ENCODE peak calls at places on chromosomes 5 and 9, in four cellular contexts. One of them, this sample, is unnamed.

GRCh38 chr9:698276-698675 is 143.2 kb upstream of the DMRT1 start:
- DNase-seq in kidney epithelial cell: no peak
- DNase-seq in left lung: no peak
- DNase-seq in sigmoid colon: no peak
- DNase-seq in this sample: no peak

GRCh38 chr9:118640836-118641557 is 728.2 kb downstream of the BRINP1 start:
- DNase-seq in kidney epithelial cell: peak; percentile 9
- DNase-seq in left lung: no peak
- DNase-seq in sigmoid colon: no peak
- DNase-seq in this sample: no peak

GRCh38 chr9:2758162-2758950 is 41.0 kb downstream of the KCNV2 start:
- DNase-seq in left lung: no peak
- DNase-seq in sigmoid colon: no peak
- DNase-seq in kidney epithelial cell: no peak
- DNase-seq in this sample: peak; percentile 26

GRCh38 chr5:140324834-140325195 is 21.6 kb downstream of the HBEGF start:
- DNase-seq in sigmoid colon: no peak
- DNase-seq in left lung: no peak
- DNase-seq in kidney epithelial cell: no peak
- DNase-seq in this sample: no peak

GRCh38 chr5:176590035-176590729 is 19.8 kb downstream of the GPRIN1 start:
- DNase-seq in kidney epithelial cell: no peak
- DNase-seq in sigmoid colon: no peak
- DNase-seq in left lung: no peak
- DNase-seq in this sample: no peak

GRCh38 chr9:21801683-21802417 is 586 bp upstream of the MTAP start:
- DNase-seq in left lung: peak; percentile 77
- DNase-seq in sigmoid colon: peak; percentile 92
- DNase-seq in kidney epithelial cell: no peak
- DNase-seq in this sample: peak; percentile 76

GRCh38 chr5:150436141-150436680 is 13.3 kb downstream of the RPS14 start:
- DNase-seq in sigmoid colon: peak; percentile 94
- DNase-seq in kidney epithelial cell: no peak
- DNase-seq in left lung: peak; percentile 88
- DNase-seq in this sample: peak; percentile 36

GRCh38 chr9:74952281-74953151 is at the start of gene C9orf40:
- DNase-seq in kidney epithelial cell: peak; percentile 26
- DNase-seq in sigmoid colon: peak; percentile 93
- DNase-seq in left lung: peak; percentile 93
- DNase-seq in this sample: peak; percentile 46

GRCh38 chr5:15785636-15786035 is 285.7 kb downstream of the FBXL7 start:
- DNase-seq in kidney epithelial cell: no peak
- DNase-seq in sigmoid colon: no peak
- DNase-seq in left lung: no peak
- DNase-seq in this sample: no peak

GRCh38 chr5:68041293-68041692 is 174.3 kb upstream of the PIK3R1 start:
- DNase-seq in sigmoid colon: no peak
- DNase-seq in kidney epithelial cell: no peak
- DNase-seq in left lung: peak; percentile 36
- DNase-seq in this sample: no peak

GRCh38 chr9:92617195-92617813 is 52.6 kb downstream of the IPPK start:
- DNase-seq in kidney epithelial cell: no peak
- DNase-seq in sigmoid colon: peak; percentile 61
- DNase-seq in left lung: no peak
- DNase-seq in this sample: no peak

GRCh38 chr5:173835662-173836061 is 52.5 kb upstream of the CPEB4 start:
- DNase-seq in left lung: no peak
- DNase-seq in kidney epithelial cell: no peak
- DNase-seq in sigmoid colon: no peak
- DNase-seq in this sample: no peak

GRCh38 chr5:72355706-72356299 is 35.6 kb downstream of the PTCD2 start:
- DNase-seq in kidney epithelial cell: no peak
- DNase-seq in left lung: no peak
- DNase-seq in sigmoid colon: no peak
- DNase-seq in this sample: no peak

GRCh38 chr5:38994329-38994927 is 79.8 kb downstream of the RICTOR start:
- DNase-seq in sigmoid colon: no peak
- DNase-seq in kidney epithelial cell: peak; percentile 39
- DNase-seq in left lung: no peak
- DNase-seq in this sample: peak; percentile 33

GRCh38 chr9:33375841-33376321 is 26.5 kb downstream of the AQP7 start:
- DNase-seq in left lung: no peak
- DNase-seq in sigmoid colon: no peak
- DNase-seq in kidney epithelial cell: no peak
- DNase-seq in this sample: no peak

GRCh38 chr5:28084069-28084468 is 1045.7 kb upstream of the CDH9 start:
- DNase-seq in sigmoid colon: no peak
- DNase-seq in left lung: no peak
- DNase-seq in kidney epithelial cell: no peak
- DNase-seq in this sample: no peak

GRCh38 chr9:33172256-33172678 is 5.1 kb upstream of the B4GALT1 start:
- DNase-seq in left lung: no peak
- DNase-seq in kidney epithelial cell: no peak
- DNase-seq in sigmoid colon: no peak
- DNase-seq in this sample: no peak

GRCh38 chr9:114250235-114250568 is 72.7 kb upstream of the ORM1 start:
- DNase-seq in left lung: peak; percentile 75
- DNase-seq in kidney epithelial cell: no peak
- DNase-seq in sigmoid colon: peak; percentile 93
- DNase-seq in this sample: no peak
- H3K4me3 ChIP-seq in left lung: no peak overlapping the region
- H3K4me3 ChIP-seq in kidney epithelial cell: no peak overlapping the region
- H3K4me3 ChIP-seq in sigmoid colon: no peak overlapping the region
- H3K4me3 ChIP-seq in this sample: no peak overlapping the region

DNA sequence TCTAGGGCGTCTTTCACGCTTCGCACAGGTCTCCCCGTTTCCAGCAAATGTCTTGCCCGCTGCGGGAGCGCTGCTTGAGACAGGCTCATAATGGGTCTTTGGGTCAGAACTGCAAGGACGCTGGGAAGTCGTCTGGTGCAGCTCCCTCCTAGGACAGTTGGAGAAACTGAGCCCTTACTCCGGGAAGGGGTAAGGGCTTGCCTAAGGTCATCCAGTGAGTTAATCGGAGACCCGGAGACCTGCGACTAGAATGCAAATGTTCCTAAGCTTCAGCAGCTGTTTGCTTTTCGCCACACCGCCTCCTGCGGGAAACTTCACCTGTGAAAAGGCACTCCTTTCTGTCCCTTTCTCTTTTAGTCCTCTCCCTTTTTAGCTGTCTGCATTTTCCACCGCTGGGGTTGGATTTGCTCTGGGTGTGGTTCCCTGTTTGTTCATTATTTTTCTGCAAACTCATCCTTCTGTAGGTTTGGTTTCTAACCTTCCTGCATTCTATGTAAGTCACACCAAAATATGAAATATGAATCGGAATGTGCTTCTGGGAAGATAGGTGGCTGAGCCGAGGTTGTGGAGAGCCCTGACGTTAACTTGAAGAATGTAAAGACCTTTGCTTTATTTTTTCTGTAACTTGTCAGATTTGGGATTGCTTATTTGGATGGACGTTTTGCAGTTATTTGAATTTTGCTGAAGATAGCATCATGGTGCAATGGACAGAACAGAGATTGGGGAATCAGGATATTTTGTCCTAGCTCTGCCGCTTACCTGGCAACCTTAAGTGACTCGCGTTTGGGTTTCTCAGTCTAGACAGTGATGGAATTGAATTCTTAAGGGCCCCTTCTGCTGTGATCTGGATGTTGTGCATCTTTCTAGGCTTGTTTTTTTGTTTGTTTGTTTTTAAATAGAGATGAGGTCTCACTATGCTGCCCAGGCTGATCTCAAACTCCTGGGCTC is 909 bp downstream of the SLC36A1 start:
- DNase-seq in sigmoid colon: peak; percentile 63
- DNase-seq in kidney epithelial cell: no peak
- DNase-seq in left lung: no peak
- DNase-seq in this sample: no peak
- TF ChIP-seq CTCF in sigmoid colon: no peak
- TF ChIP-seq CTCF in kidney epithelial cell: peak; percentile 26
- TF ChIP-seq CTCF in left lung: no peak
- TF ChIP-seq CTCF in this sample: peak; percentile 35

GRCh38 chr5:17367256-17367845 is 130.7 kb upstream of the TAF11L2 start:
- DNase-seq in left lung: no peak
- DNase-seq in kidney epithelial cell: no peak
- DNase-seq in sigmoid colon: no peak
- DNase-seq in this sample: no peak

GRCh38 chr5:17360879-17361278 is 137.2 kb upstream of the TAF11L2 start:
- DNase-seq in kidney epithelial cell: no peak
- DNase-seq in left lung: no peak
- DNase-seq in sigmoid colon: no peak
- DNase-seq in this sample: no peak

GRCh38 chr5:17361331-17361730 is 136.7 kb upstream of the TAF11L2 start:
- DNase-seq in sigmoid colon: no peak
- DNase-seq in left lung: no peak
- DNase-seq in kidney epithelial cell: no peak
- DNase-seq in this sample: no peak

GRCh38 chr5:17365756-17366155 is 132.3 kb upstream of the TAF11L2 start:
- DNase-seq in sigmoid colon: no peak
- DNase-seq in kidney epithelial cell: no peak
- DNase-seq in left lung: no peak
- DNase-seq in this sample: no peak

GRCh38 chr5:17365326-17365725 is 132.7 kb upstream of the TAF11L2 start:
- DNase-seq in sigmoid colon: no peak
- DNase-seq in kidney epithelial cell: no peak
- DNase-seq in left lung: no peak
- DNase-seq in this sample: no peak
- H3K4me3 ChIP-seq in sigmoid colon: no peak overlapping the region
- H3K4me3 ChIP-seq in kidney epithelial cell: no peak overlapping the region
- H3K4me3 ChIP-seq in left lung: no peak overlapping the region
- H3K4me3 ChIP-seq in this sample: no peak overlapping the region

DNA sequence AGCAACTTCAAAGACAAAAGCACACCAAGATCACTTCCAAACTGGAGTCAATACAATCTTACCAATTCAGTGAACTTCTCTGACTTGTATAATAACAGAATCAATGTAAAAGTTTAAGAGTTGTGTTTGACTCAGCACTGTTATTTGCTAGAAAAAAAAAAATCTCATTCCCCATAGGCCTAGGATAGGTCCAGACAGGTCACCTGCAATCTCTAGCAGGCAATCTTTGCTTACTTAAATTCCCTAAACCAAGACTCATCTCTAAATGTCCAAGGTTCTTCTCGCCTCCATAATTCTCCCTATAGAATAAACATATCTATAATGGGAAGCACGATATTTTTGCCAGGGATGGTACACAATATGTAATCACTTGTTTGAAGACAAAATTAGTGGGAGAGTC is 2.5 kb downstream of the FAM169A start:
- DNase-seq in left lung: no peak
- DNase-seq in kidney epithelial cell: no peak
- DNase-seq in sigmoid colon: no peak
- DNase-seq in this sample: no peak
- TF ChIP-seq CTCF in left lung: no peak
- TF ChIP-seq CTCF in kidney epithelial cell: no peak
- TF ChIP-seq CTCF in sigmoid colon: no peak
- TF ChIP-seq CTCF in this sample: no peak

GRCh38 chr9:101333490-101333889 is 51.3 kb downstream of the BAAT start:
- DNase-seq in sigmoid colon: no peak
- DNase-seq in kidney epithelial cell: no peak
- DNase-seq in left lung: no peak
- DNase-seq in this sample: no peak
- H3K4me3 ChIP-seq in sigmoid colon: no peak overlapping the region
- H3K4me3 ChIP-seq in kidney epithelial cell: no peak overlapping the region
- H3K4me3 ChIP-seq in left lung: no peak overlapping the region
- H3K4me3 ChIP-seq in this sample: no peak overlapping the region